ENCODE peak calls at places on chromosomes 13 and 19, in ten cellular contexts. P, X, L, B, M, A, Q, N, V and W are unnamed samples.
A peak's percentile ranks its signal among the peaks of the same experiment; 100 is the strongest.

GRCh38 chr13:50916701-50917184 is 7.2 kb downstream of the RNASEH2B start:
- DNase-seq in N (no peak), P (peak; percentile 22), A (no peak), Q (no peak), X (no peak), V (no peak), B (no peak), L (peak; percentile 17), M (no peak), W (no peak)

GRCh38 chr19:20385056-20385455 is 180.5 kb downstream of the ZNF737 start:
- DNase-seq in L (no peak), Q (no peak), B (no peak), N (no peak), M (no peak), P (no peak), X (no peak), V (no peak), A (peak; percentile 6), W (no peak)

GRCh38 chr19:49020931-49021895 is 2.9 kb downstream of the CGB3 start:
- DNase-seq in P (no peak), M (no peak), A (no peak), N (no peak), L (no peak), X (no peak), V (no peak), B (peak; percentile 38), Q (no peak), W (no peak)

GRCh38 chr19:18090545-18091216 is 3.9 kb upstream of the IL12RB1 start:
- DNase-seq in P (no peak), X (no peak), B (no peak), A (no peak), L (no peak), M (no peak), V (no peak), Q (no peak), N (no peak), W (no peak)

GRCh38 chr19:37770985-37771384 is 8.4 kb downstream of the ZNF573 start:
- DNase-seq in X (no peak), N (no peak), Q (no peak), P (no peak), B (no peak), V (no peak), L (no peak), M (no peak), A (no peak), W (no peak)

GRCh38 chr19:58181902-58182576 is 822 bp upstream of the ZNF274 start:
- DNase-seq in X (no peak), N (no peak), Q (peak; percentile 27), P (peak; percentile 52), V (peak; percentile 30), L (peak; percentile 29), M (peak; percentile 24), A (no peak), B (peak; percentile 20), W (peak; percentile 24)

GRCh38 chr19:32627714-32628253 is 46.8 kb downstream of the PDCD5 start:
- DNase-seq in P (no peak), M (no peak), Q (no peak), V (no peak), A (no peak), X (no peak), L (no peak), B (no peak), N (no peak), W (no peak)

GRCh38 chr19:46759817-46760333 is 13.6 kb upstream of the STRN4 start:
- DNase-seq in X (no peak), L (no peak), P (no peak), A (no peak), V (no peak), N (peak; percentile 65), M (no peak), Q (no peak), B (peak; percentile 70), W (no peak)

GRCh38 chr19:54803410-54803809 is at the start of gene KIR2DL4:
- DNase-seq in Q (no peak), A (no peak), V (no peak), M (no peak), L (no peak), X (no peak), N (no peak), P (no peak), B (no peak), W (no peak)

GRCh38 chr19:41554902-41555301 is 21.1 kb upstream of the CEACAM21 start:
- DNase-seq in X (no peak), L (no peak), B (no peak), A (no peak), V (no peak), Q (no peak), M (no peak), N (no peak), P (no peak), W (no peak)

GRCh38 chr13:24911135-24911524 is 147.2 kb downstream of the RNF17 start:
- DNase-seq in N (no peak), P (no peak), X (no peak), Q (no peak), B (peak; percentile 62), M (no peak), L (no peak), V (no peak), A (no peak), W (peak; percentile 35)

GRCh38 chr13:102703721-102704035 is 8.8 kb upstream of the METTL21C start:
- DNase-seq in L (no peak), N (no peak), B (no peak), A (no peak), Q (no peak), M (no peak), X (no peak), V (no peak), P (no peak), W (no peak)

GRCh38 chr13:87792878-87793277 is 121.7 kb downstream of the SLITRK5 start:
- DNase-seq in V (no peak), Q (no peak), P (no peak), X (no peak), N (no peak), B (no peak), A (no peak), L (no peak), M (no peak), W (no peak)

GRCh38 chr13:114073881-114074551 is 58.4 kb downstream of the RASA3 start:
- DNase-seq in M (no peak), Q (no peak), B (no peak), N (no peak), X (no peak), A (no peak), L (no peak), V (no peak), P (peak; percentile 14), W (no peak)

GRCh38 chr13:20461481-20461859 is 64.2 kb downstream of the CRYL1 start:
- DNase-seq in B (no peak), L (no peak), N (no peak), M (no peak), Q (no peak), V (no peak), A (no peak), X (no peak), P (no peak), W (no peak)

GRCh38 chr13:47298506-47298905 is 401.7 kb upstream of the HTR2A start:
- DNase-seq in A (no peak), N (no peak), X (no peak), Q (no peak), P (no peak), V (no peak), M (no peak), B (peak; percentile 39), L (no peak), W (no peak)

GRCh38 chr19:46265217-46265828 is 31.5 kb upstream of the HIF3A start:
- DNase-seq in X (peak; percentile 77), L (no peak), M (peak; percentile 73), Q (peak; percentile 74), B (peak; percentile 82), A (peak; percentile 91), N (peak; percentile 52), P (peak; percentile 54), V (peak; percentile 68), W (peak; percentile 78)

DNA sequence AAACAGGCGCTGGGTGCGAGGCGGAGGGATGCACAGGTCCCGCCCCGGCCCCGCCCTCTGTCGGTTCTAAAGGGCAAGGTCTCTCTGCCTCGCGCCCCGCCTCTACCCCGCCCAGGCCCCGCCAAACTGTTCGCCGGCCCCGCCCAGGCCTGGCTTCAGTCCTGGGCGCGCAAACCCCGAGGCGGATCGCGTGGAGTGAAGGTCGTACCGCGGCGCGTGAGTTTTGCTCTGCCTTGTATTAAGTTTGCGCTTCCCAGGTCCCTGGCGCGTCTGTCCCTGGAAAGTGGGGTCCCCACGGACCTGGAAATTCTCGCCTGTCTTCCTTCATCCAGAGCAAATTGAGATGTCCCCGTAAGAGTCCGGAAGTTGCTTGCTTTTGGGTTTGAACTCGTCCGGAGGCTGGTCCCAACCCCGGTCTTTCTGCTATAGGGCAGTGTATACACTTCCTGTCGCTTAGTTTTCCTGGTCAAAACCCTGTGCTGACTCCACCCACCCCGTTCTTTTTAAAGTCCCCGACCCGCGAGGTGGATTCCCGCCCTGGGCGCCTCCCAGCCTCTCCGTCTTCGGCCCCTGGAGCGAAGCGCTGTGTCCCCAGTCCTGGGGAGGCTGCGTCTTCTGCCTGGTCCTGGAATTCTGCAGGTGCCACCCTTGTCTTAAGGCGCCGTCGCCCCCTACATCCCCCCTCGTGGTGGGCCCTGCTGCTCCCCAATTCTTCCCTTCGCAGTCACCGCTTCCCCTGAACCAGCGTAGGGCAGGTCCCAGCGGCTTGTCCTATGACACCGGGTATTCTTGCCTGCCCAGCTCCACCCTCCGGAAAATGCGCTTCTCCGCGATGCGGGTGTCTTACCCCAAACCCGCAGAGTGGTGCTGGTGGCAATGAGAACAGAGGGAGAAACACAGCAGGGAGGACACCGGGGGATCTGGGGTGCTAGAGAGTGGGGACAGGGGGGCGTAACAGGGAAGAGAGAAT is 8.6 kb downstream of the ZNF808 start:
- DNase-seq in P (peak; percentile 93), Q (peak; percentile 74), A (peak; percentile 94), B (peak; percentile 71), X (no peak), N (peak; percentile 87), V (peak; percentile 82), L (peak; percentile 94), M (peak; percentile 61), W (no peak)
- H3K4me3 ChIP-seq in P (peak overlapping the region; percentile 29), Q (peak overlapping the region; percentile 49), A (peak overlapping the region; percentile 80), B (peak overlapping the region; percentile 68), X (no peak overlapping the region), N (peak overlapping the region; percentile 60), V (peak overlapping the region; percentile 50), L (peak overlapping the region; percentile 71), M (no peak overlapping the region), W (no peak overlapping the region)

GRCh38 chr13:73167046-73167820 is 108.4 kb downstream of the KLF5 start:
- DNase-seq in X (no peak), N (no peak), P (no peak), V (no peak), L (no peak), A (no peak), M (no peak), B (no peak), Q (no peak), W (no peak)
- H3K27ac ChIP-seq in X (no peak overlapping the region), N (no peak overlapping the region), P (no peak overlapping the region), V (no peak overlapping the region), L (no peak overlapping the region), A (peak overlapping the region; percentile 49), M (no peak overlapping the region), B (no peak overlapping the region), Q (peak overlapping the region; percentile 59), W (no peak overlapping the region)

GRCh38 chr13:31261241-31261640 is 61.5 kb downstream of the B3GLCT start:
- DNase-seq in B (no peak), P (no peak), A (no peak), V (no peak), L (no peak), X (no peak), M (no peak), Q (no peak), N (no peak), W (no peak)
- H3K9me3 ChIP-seq in B (no peaks in the 10 kb centered on the region), P (no peaks in the 10 kb centered on the region), A (no peaks in the 10 kb centered on the region), V (peaks cover 5% of the 10 kb centered on the region), L (peaks cover 33% of the 10 kb centered on the region), X (no peaks in the 10 kb centered on the region), M (no peaks in the 10 kb centered on the region), Q (peaks cover 10% of the 10 kb centered on the region), N (peaks cover 15% of the 10 kb centered on the region), W (no peaks in the 10 kb centered on the region)

GRCh38 chr13:48505597-48506091 is 27.2 kb downstream of the RCBTB2 start:
- DNase-seq in Q (no peak), M (no peak), B (peak; percentile 52), P (peak; percentile 70), X (no peak), L (no peak), A (no peak), N (no peak), V (no peak), W (no peak)
- H3K4me3 ChIP-seq in Q (no peak overlapping the region), M (no peak overlapping the region), B (no peak overlapping the region), P (no peak overlapping the region), X (no peak overlapping the region), L (peak overlapping the region; percentile 24), A (no peak overlapping the region), N (no peak overlapping the region), V (no peak overlapping the region), W (no peak overlapping the region)